ENCODE peak calls at places on chromosomes 16 and 17, in six cellular contexts. Q, M, Z, L, T and W are unnamed samples.

GRCh38 chr17:9969301-9969935 is 64.3 kb upstream of the RCVRN start:
- DNase-seq in Z (no peak), M (no peak), T (no peak), Q (no peak), L (no peak), W (no peak)

GRCh38 chr17:42307362-42307927 is 19.1 kb downstream of the STAT5A start:
- DNase-seq in T (no peak), L (no peak), Z (no peak), M (no peak), Q (no peak), W (no peak)

GRCh38 chr17:64622931-64623654 is 39.0 kb downstream of the SMURF2 start:
- DNase-seq in L (peak), Q (no peak), T (no peak), Z (peak), M (peak), W (peak)

GRCh38 chr17:15508466-15508865 is 41.0 kb upstream of the CDRT4 start:
- DNase-seq in L (no peak), Q (no peak), M (no peak), T (no peak), Z (no peak), W (no peak)

GRCh38 chr16:20369452-20370054 is 17.0 kb upstream of the UMOD start:
- DNase-seq in M (no peak), L (no peak), Q (no peak), Z (no peak), T (no peak), W (no peak)

GRCh38 chr17:60514053-60514452 is 12.0 kb downstream of the APPBP2 start:
- DNase-seq in T (no peak), Q (no peak), L (no peak), Z (no peak), M (no peak), W (no peak)

GRCh38 chr17:32253117-32253611 is 12.5 kb upstream of the RHBDL3 start:
- DNase-seq in T (peak), L (peak), M (peak), Q (no peak), Z (peak), W (peak)

GRCh38 chr17:66995944-66996343 is 31.4 kb downstream of the CACNG4 start:
- DNase-seq in Z (no peak), T (no peak), Q (no peak), L (no peak), M (no peak), W (no peak)

GRCh38 chr16:81651758-81652718 is 127.1 kb upstream of the PLCG2 start:
- DNase-seq in M (no peak), Z (no peak), Q (no peak), T (no peak), L (no peak), W (no peak)

GRCh38 chr17:27199948-27200347 is 94.0 kb upstream of the WSB1 start:
- DNase-seq in Z (peak), T (no peak), M (no peak), L (no peak), Q (no peak), W (no peak)

GRCh38 chr17:38779965-38780752 is 19.2 kb downstream of the PIP4K2B start:
- DNase-seq in M (no peak), Z (no peak), T (no peak), Q (no peak), L (no peak), W (no peak)

GRCh38 chr16:11395949-11396240 is 50.6 kb downstream of the RMI2 start:
- DNase-seq in Z (no peak), M (no peak), T (no peak), L (no peak), Q (no peak), W (no peak)

GRCh38 chr16:85712841-85713240 is 24.1 kb upstream of the GINS2 start:
- DNase-seq in L (no peak), Q (no peak), T (no peak), Z (no peak), M (no peak), W (no peak)

GRCh38 chr17:39965017-39965699 is 2.4 kb downstream of the GSDMA start:
- DNase-seq in Z (no peak), M (no peak), T (no peak), L (no peak), Q (no peak), W (no peak)

GRCh38 chr16:57349212-57350031 is 9.2 kb upstream of the CCL22 start:
- DNase-seq in L (no peak), M (no peak), Z (no peak), Q (no peak), T (no peak), W (no peak)

GRCh38 chr17:2222901-2223616 is 80.5 kb downstream of the SMG6 start:
- DNase-seq in T (peak), L (peak), Q (no peak), Z (peak), M (no peak), W (no peak)

GRCh38 chr16:2487903-2488531 is 13.1 kb downstream of the TBC1D24 start:
- DNase-seq in Q (no peak), M (no peak), Z (no peak), L (no peak), T (no peak), W (no peak)

GRCh38 chr16:28310796-28311195 is 18.5 kb downstream of the SBK1 start:
- DNase-seq in T (no peak), M (no peak), L (no peak), Z (no peak), Q (no peak), W (no peak)

GRCh38 chr17:71269201-71269600 is 851.6 kb upstream of the SOX9 start:
- DNase-seq in T (no peak), Z (no peak), L (no peak), Q (no peak), M (no peak), W (no peak)

GRCh38 chr17:76082326-76083251 is 3.6 kb downstream of the ZACN start:
- DNase-seq in T (no peak), M (no peak), Q (no peak), Z (no peak), L (no peak), W (no peak)

GRCh38 chr16:55209626-55210025 is 114.4 kb upstream of the IRX6 start:
- DNase-seq in M (no peak), Z (no peak), T (no peak), L (no peak), Q (no peak), W (no peak)

GRCh38 chr17:30344283-30345088 is 10.6 kb upstream of the TMIGD1 start:
- DNase-seq in Q (no peak), T (no peak), M (no peak), Z (peak), L (no peak), W (no peak)